ENCODE peak calls at places on chromosomes 2 and 18, in seven cellular contexts. Q, R, S, M, Z, L and P are unnamed samples.

GRCh38 chr2:29433920-29434319 is 318.7 kb downstream of the CLIP4 start:
- DNase-seq in Q (no peak), R (no peak), S (no peak), M (no peak), Z (no peak), L (no peak), P (no peak)

GRCh38 chr2:5913729-5914390 is 221.7 kb downstream of the SOX11 start:
- DNase-seq in Q (no peak), R (no peak), S (no peak), M (no peak), Z (no peak), L (no peak), P (no peak)

GRCh38 chr2:3536682-3537632 is 17.6 kb upstream of the ADI1 start:
- DNase-seq in Q (peak; percentile 40), R (no peak), S (no peak), M (peak; percentile 62), Z (no peak), L (no peak), P (no peak)

GRCh38 chr2:217834744-217835513 is 167.9 kb downstream of the TNS1 start:
- DNase-seq in Q (no peak), R (no peak), S (no peak), M (no peak), Z (no peak), L (no peak), P (no peak)

GRCh38 chr2:126761256-126761980 is 105.5 kb downstream of the GYPC start:
- DNase-seq in Q (no peak), R (no peak), S (no peak), M (no peak), Z (no peak), L (no peak), P (no peak)

GRCh38 chr2:144524190-144524957 is 4.5 kb upstream of the ZEB2 start:
- DNase-seq in Q (no peak), R (no peak), S (no peak), M (no peak), Z (no peak), L (no peak), P (no peak)

GRCh38 chr18:31506024-31506742 is 8.2 kb downstream of the DSG2 start:
- DNase-seq in Q (no peak), R (no peak), S (no peak), M (peak; percentile 35), Z (no peak), L (no peak), P (no peak)

GRCh38 chr2:112621792-112622527 is 23.8 kb upstream of the SLC20A1 start:
- DNase-seq in Q (no peak), R (no peak), S (no peak), M (no peak), Z (peak; percentile 47), L (no peak), P (no peak)

GRCh38 chr2:65275141-65275540 is 47.5 kb downstream of the ACTR2 start:
- DNase-seq in Q (no peak), R (no peak), S (no peak), M (no peak), Z (no peak), L (no peak), P (no peak)